ENCODE peak calls at places on chromosomes 12 and 14, in five cellular contexts. One of them, this sample, is unnamed.

GRCh38 chr12:56476972-56477432 is 8.6 kb downstream of the SPRYD4 start:
- DNase-seq in K562: no peak
- DNase-seq in GM13977: no peak
- DNase-seq in pancreas: peak; percentile 94
- DNase-seq in Peyer's patch: no peak
- DNase-seq in this sample: no peak

GRCh38 chr14:51053157-51053556 is 41.7 kb downstream of the TRIM9 start:
- DNase-seq in K562: no peak
- DNase-seq in GM13977: no peak
- DNase-seq in pancreas: no peak
- DNase-seq in Peyer's patch: no peak
- DNase-seq in this sample: no peak

GRCh38 chr12:75720807-75721206 is 209.4 kb upstream of the KRR1 start:
- DNase-seq in K562: no peak
- DNase-seq in GM13977: no peak
- DNase-seq in pancreas: no peak
- DNase-seq in Peyer's patch: no peak
- DNase-seq in this sample: no peak

GRCh38 chr12:11555743-11556625 is 93.5 kb upstream of the ETV6 start:
- DNase-seq in K562: no peak
- DNase-seq in GM13977: no peak
- DNase-seq in pancreas: no peak
- DNase-seq in Peyer's patch: no peak
- DNase-seq in this sample: peak; percentile 36

GRCh38 chr14:67526676-67527459 is 6.2 kb upstream of the PLEKHH1 start:
- DNase-seq in K562: peak; percentile 49
- DNase-seq in GM13977: peak; percentile 64
- DNase-seq in pancreas: no peak
- DNase-seq in Peyer's patch: peak; percentile 76
- DNase-seq in this sample: peak; percentile 70

GRCh38 chr12:112386726-112387125 is 4.5 kb upstream of the HECTD4 start:
- DNase-seq in K562: peak; percentile 34
- DNase-seq in GM13977: no peak
- DNase-seq in pancreas: no peak
- DNase-seq in Peyer's patch: peak; percentile 45
- DNase-seq in this sample: no peak

GRCh38 chr12:132524405-132524804 is 34.5 kb downstream of the FBRSL1 start:
- DNase-seq in K562: no peak
- DNase-seq in GM13977: no peak
- DNase-seq in pancreas: no peak
- DNase-seq in Peyer's patch: no peak
- DNase-seq in this sample: no peak

GRCh38 chr12:54956322-54956721 is 28.2 kb downstream of the TESPA1 start:
- DNase-seq in K562: no peak
- DNase-seq in GM13977: no peak
- DNase-seq in pancreas: no peak
- DNase-seq in Peyer's patch: no peak
- DNase-seq in this sample: no peak

GRCh38 chr12:42326466-42327226 is 679 bp downstream of the PPHLN1 start:
- DNase-seq in K562: peak; percentile 19
- DNase-seq in GM13977: no peak
- DNase-seq in pancreas: no peak
- DNase-seq in Peyer's patch: no peak
- DNase-seq in this sample: peak; percentile 21

GRCh38 chr12:68779280-68779679 is 28.7 kb upstream of the MDM2 start:
- DNase-seq in K562: no peak
- DNase-seq in GM13977: no peak
- DNase-seq in pancreas: no peak
- DNase-seq in Peyer's patch: no peak
- DNase-seq in this sample: no peak

GRCh38 chr12:118188690-118189371 is 52.9 kb downstream of the PEBP1 start:
- DNase-seq in K562: no peak
- DNase-seq in GM13977: no peak
- DNase-seq in pancreas: no peak
- DNase-seq in Peyer's patch: no peak
- DNase-seq in this sample: peak; percentile 30

GRCh38 chr12:20194171-20194570 is 174.2 kb upstream of the PDE3A start:
- DNase-seq in K562: no peak
- DNase-seq in GM13977: no peak
- DNase-seq in pancreas: no peak
- DNase-seq in Peyer's patch: no peak
- DNase-seq in this sample: no peak

GRCh38 chr12:12788131-12788530 is 2.7 kb downstream of the APOLD1 start:
- DNase-seq in K562: no peak
- DNase-seq in GM13977: no peak
- DNase-seq in pancreas: no peak
- DNase-seq in Peyer's patch: no peak
- DNase-seq in this sample: no peak

GRCh38 chr12:12786371-12786715 is 884 bp downstream of the APOLD1 start:
- DNase-seq in K562: no peak
- DNase-seq in GM13977: no peak
- DNase-seq in pancreas: no peak
- DNase-seq in Peyer's patch: no peak
- DNase-seq in this sample: no peak

GRCh38 chr12:12788675-12789368 is 3.4 kb downstream of the APOLD1 start:
- DNase-seq in K562: peak; percentile 48
- DNase-seq in GM13977: peak; percentile 69
- DNase-seq in pancreas: no peak
- DNase-seq in Peyer's patch: peak; percentile 92
- DNase-seq in this sample: peak; percentile 82

GRCh38 chr12:12784911-12785814 is at the start of gene APOLD1:
- DNase-seq in K562: no peak
- DNase-seq in GM13977: no peak
- DNase-seq in pancreas: no peak
- DNase-seq in Peyer's patch: no peak
- DNase-seq in this sample: no peak

GRCh38 chr12:12786716-12787601 is 1.5 kb downstream of the APOLD1 start:
- DNase-seq in K562: peak; percentile 90
- DNase-seq in GM13977: peak; percentile 96
- DNase-seq in pancreas: peak; percentile 94
- DNase-seq in Peyer's patch: peak; percentile 87
- DNase-seq in this sample: peak; percentile 71
- TF ChIP-seq CTCF in K562: no peak
- TF ChIP-seq CTCF in GM13977: no peak
- TF ChIP-seq CTCF in pancreas: no peak
- TF ChIP-seq CTCF in Peyer's patch: peak; percentile 59
- TF ChIP-seq CTCF in this sample: no peak

GRCh38 chr12:52806169-52806811 is 7.6 kb downstream of the KRT4 start:
- DNase-seq in K562: no peak
- DNase-seq in GM13977: no peak
- DNase-seq in pancreas: no peak
- DNase-seq in Peyer's patch: no peak
- DNase-seq in this sample: no peak

GRCh38 chr12:52805739-52806138 is 8.2 kb downstream of the KRT4 start:
- DNase-seq in K562: no peak
- DNase-seq in GM13977: no peak
- DNase-seq in pancreas: no peak
- DNase-seq in Peyer's patch: no peak
- DNase-seq in this sample: no peak

GRCh38 chr12:52808573-52809160 is 5.2 kb downstream of the KRT4 start:
- DNase-seq in K562: no peak
- DNase-seq in GM13977: no peak
- DNase-seq in pancreas: no peak
- DNase-seq in Peyer's patch: no peak
- DNase-seq in this sample: no peak

GRCh38 chr12:52807544-52808470 is 6.1 kb downstream of the KRT4 start:
- DNase-seq in K562: no peak
- DNase-seq in GM13977: no peak
- DNase-seq in pancreas: no peak
- DNase-seq in Peyer's patch: no peak
- DNase-seq in this sample: no peak

GRCh38 chr12:52806821-52807543 is 6.9 kb downstream of the KRT4 start:
- DNase-seq in K562: no peak
- DNase-seq in GM13977: no peak
- DNase-seq in pancreas: no peak
- DNase-seq in Peyer's patch: no peak
- DNase-seq in this sample: no peak
- TF ChIP-seq CTCF in K562: no peak
- TF ChIP-seq CTCF in GM13977: no peak
- TF ChIP-seq CTCF in pancreas: no peak
- TF ChIP-seq CTCF in Peyer's patch: no peak
- TF ChIP-seq CTCF in this sample: no peak

DNA sequence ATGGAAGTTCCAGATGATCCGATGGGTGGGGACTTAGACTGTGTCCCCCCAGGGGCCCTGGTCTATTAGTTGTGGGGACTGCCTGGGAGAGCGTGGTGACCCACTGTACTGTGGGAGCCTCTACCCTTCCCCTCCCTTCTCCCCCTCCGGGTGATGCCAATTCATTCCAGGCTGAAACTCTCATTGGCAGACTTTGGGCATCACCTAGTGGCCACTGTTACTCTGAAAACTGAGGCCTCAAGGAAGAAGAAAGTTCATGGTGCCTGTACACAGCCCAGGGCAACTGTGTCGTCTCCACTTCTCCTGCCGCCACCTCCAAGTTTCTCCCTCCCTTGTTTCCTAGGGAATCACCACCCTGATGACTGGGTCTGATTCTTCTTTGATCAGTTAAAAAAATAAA is 173.6 kb upstream of the ALG10B start:
- DNase-seq in K562: no peak
- DNase-seq in GM13977: no peak
- DNase-seq in pancreas: no peak
- DNase-seq in Peyer's patch: no peak
- DNase-seq in this sample: no peak
- TF ChIP-seq CTCF in K562: no peak
- TF ChIP-seq CTCF in GM13977: no peak
- TF ChIP-seq CTCF in pancreas: no peak
- TF ChIP-seq CTCF in Peyer's patch: no peak
- TF ChIP-seq CTCF in this sample: no peak

GRCh38 chr12:53504004-53504920 is 3.0 kb downstream of the NPFF start:
- DNase-seq in K562: no peak
- DNase-seq in GM13977: no peak
- DNase-seq in pancreas: no peak
- DNase-seq in Peyer's patch: no peak
- DNase-seq in this sample: no peak
- TF ChIP-seq CTCF in K562: no peak
- TF ChIP-seq CTCF in GM13977: no peak
- TF ChIP-seq CTCF in pancreas: no peak
- TF ChIP-seq CTCF in Peyer's patch: no peak
- TF ChIP-seq CTCF in this sample: no peak